ENCODE peak calls at places on chromosomes 5 and 9, in four cellular contexts. K is activated CD4-positive, CD25-positive, alpha-beta regulatory T cell; T is HFFc6; W is choroid plexus epithelial cell. U is an unnamed sample.

GRCh38 chr9:27059406-27059805 is 49.6 kb upstream of the TEK start:
- DNase-seq in K (no peak), T (no peak), W (no peak), U (no peak)

GRCh38 chr5:107919969-107920368 is 249.2 kb upstream of the EFNA5 start:
- DNase-seq in K (no peak), T (no peak), W (no peak), U (no peak)

GRCh38 chr9:109599131-109599530 is 101.0 kb upstream of the PTPN3 start:
- DNase-seq in K (no peak), T (no peak), W (no peak), U (no peak)

GRCh38 chr5:68983959-68984358 is 109.9 kb upstream of the SLC30A5 start:
- DNase-seq in K (no peak), T (no peak), W (no peak), U (no peak)

GRCh38 chr5:79689541-79690466 is at the start of gene CMYA5:
- DNase-seq in K (no peak), T (no peak), W (peak; percentile 31), U (no peak)

GRCh38 chr5:30040483-30041116 is 1152.9 kb upstream of the CDH6 start:
- DNase-seq in K (no peak), T (peak; percentile 3), W (peak; percentile 93), U (peak; percentile 50)

GRCh38 chr5:135309391-135310327 is 89.4 kb downstream of the MACROH2A1 start:
- DNase-seq in K (no peak), T (peak; percentile 25), W (no peak), U (no peak)

GRCh38 chr5:139078345-139078744 is 119.8 kb downstream of the SIL1 start:
- DNase-seq in K (no peak), T (no peak), W (peak; percentile 68), U (no peak)

GRCh38 chr9:77215874-77216273 is 38.5 kb downstream of the VPS13A start:
- DNase-seq in K (no peak), T (no peak), W (peak; percentile 74), U (no peak)

GRCh38 chr9:126293522-126293889 is 33.1 kb upstream of the MVB12B start:
- DNase-seq in K (no peak), T (no peak), W (no peak), U (no peak)

GRCh38 chr5:57302643-57303042 is 128.8 kb downstream of the GPBP1 start:
- DNase-seq in K (no peak), T (peak; percentile 5), W (peak; percentile 90), U (no peak)

GRCh38 chr9:28082671-28083070 is 509.4 kb upstream of the C9orf72 start:
- DNase-seq in K (no peak), T (no peak), W (no peak), U (no peak)

GRCh38 chr5:147712024-147712423 is 70.5 kb downstream of the JAKMIP2 start:
- DNase-seq in K (no peak), T (no peak), W (no peak), U (no peak)

GRCh38 chr9:129113645-129114304 is 2.6 kb downstream of the PTPA start:
- DNase-seq in K (no peak), T (no peak), W (no peak), U (no peak)

GRCh38 chr5:181255276-181255675 is 5.7 kb downstream of the TRIM52 start:
- DNase-seq in K (no peak), T (no peak), W (no peak), U (no peak)